ENCODE peak calls at places on chromosomes 7 and 10, in nine cellular contexts. M is SW 1271; I is Daoy; S is stimulated activated CD8-positive, alpha-beta memory T cell treated with anti-CD3 and anti-CD28 coated beads, Interleukin-2, amount 100 ng/mL, for 1 hour; O is CD4-positive, alpha-beta T cell; H is cerebellum; T is AG04450; A is NCI-H1092; F is NCI-H1105. V is an unnamed sample.

GRCh38 chr10:119989966-119990365 is 97.4 kb downstream of the SEC23IP start:
- DNase-seq in M (no peak), I (no peak), S (no peak), O (no peak), H (no peak), T (no peak), A (no peak), F (no peak), V (no peak)

GRCh38 chr10:116070743-116071320 is 202.2 kb downstream of the GFRA1 start:
- DNase-seq in M (no peak), I (no peak), S (no peak), O (no peak), H (no peak), T (no peak), A (no peak), F (no peak), V (no peak)

GRCh38 chr10:98378722-98379121 is 36.3 kb downstream of the PYROXD2 start:
- DNase-seq in M (no peak), I (no peak), S (no peak), O (no peak), H (no peak), T (peak), A (no peak), F (no peak), V (no peak)

GRCh38 chr7:48312151-48312550 is 140.9 kb downstream of the ABCA13 start:
- DNase-seq in M (no peak), I (no peak), S (no peak), O (no peak), H (no peak), T (no peak), A (no peak), F (no peak), V (no peak)

GRCh38 chr7:91091631-91092030 is 172.6 kb upstream of the FZD1 start:
- DNase-seq in M (no peak), I (no peak), S (no peak), O (no peak), H (no peak), T (no peak), A (no peak), F (no peak), V (no peak)

GRCh38 chr10:42940487-42941157 is 136.2 kb upstream of the RET start:
- DNase-seq in M (no peak), I (no peak), S (no peak), O (no peak), H (no peak), T (no peak), A (no peak), F (no peak), V (no peak)

GRCh38 chr10:34626158-34626557 is 188.9 kb downstream of the PARD3 start:
- DNase-seq in M (no peak), I (no peak), S (no peak), O (no peak), H (no peak), T (no peak), A (no peak), F (no peak), V (no peak)

GRCh38 chr10:69572159-69573055 is 815 bp downstream of the NEUROG3 start:
- DNase-seq in M (no peak), I (no peak), S (no peak), O (no peak), H (no peak), T (no peak), A (no peak), F (no peak), V (peak)

GRCh38 chr10:72292223-72292691 is 18.5 kb downstream of the DDIT4 start:
- DNase-seq in M (no peak), I (peak), S (no peak), O (no peak), H (no peak), T (no peak), A (no peak), F (no peak), V (no peak)

GRCh38 chr7:114653391-114654088 is 238.9 kb downstream of the FOXP2 start:
- DNase-seq in M (no peak), I (no peak), S (no peak), O (no peak), H (no peak), T (no peak), A (peak), F (no peak), V (no peak)

GRCh38 chr10:3803884-3804741 is 19.1 kb upstream of the KLF6 start:
- DNase-seq in M (no peak), I (peak), S (no peak), O (peak), H (no peak), T (no peak), A (no peak), F (no peak), V (no peak)

GRCh38 chr10:47299989-47300931 is at the start of gene GDF10:
- DNase-seq in M (no peak), I (no peak), S (no peak), O (no peak), H (no peak), T (no peak), A (no peak), F (no peak), V (no peak)

GRCh38 chr7:95104739-95105138 is 197.3 kb downstream of the PPP1R9A start:
- DNase-seq in M (no peak), I (peak), S (no peak), O (no peak), H (peak), T (no peak), A (no peak), F (no peak), V (no peak)

GRCh38 chr7:111384065-111384891 is 178.0 kb downstream of the IMMP2L start:
- DNase-seq in M (no peak), I (no peak), S (no peak), O (no peak), H (no peak), T (no peak), A (no peak), F (no peak), V (no peak)

GRCh38 chr10:909831-910230 is 21.7 kb downstream of the LARP4B start:
- DNase-seq in M (no peak), I (no peak), S (no peak), O (no peak), H (no peak), T (no peak), A (no peak), F (no peak), V (no peak)

GRCh38 chr7:45979275-45980180 is 58.5 kb upstream of the IGFBP3 start:
- DNase-seq in M (no peak), I (no peak), S (no peak), O (no peak), H (no peak), T (no peak), A (no peak), F (no peak), V (no peak)

GRCh38 chr7:111499027-111499426 is 63.3 kb downstream of the IMMP2L start:
- DNase-seq in M (no peak), I (peak), S (no peak), O (no peak), H (no peak), T (peak), A (no peak), F (no peak), V (no peak)